ENCODE peak calls at places on chromosomes 6 and 20, in six cellular contexts. Y is astrocyte, C is left lung, T is IMR-90, I is uterus, J is hepatocyte. Z is an unnamed sample.

GRCh38 chr6:153814136-153814535 is 224.9 kb upstream of the OPRM1 start:
- DNase-seq in I (no peak), C (no peak), Y (no peak), T (no peak), J (no peak), Z (no peak)

GRCh38 chr20:9280654-9281053 is 211.8 kb downstream of the PLCB4 start:
- DNase-seq in Y (no peak), I (no peak), J (no peak), T (peak), C (no peak), Z (no peak)

GRCh38 chr6:1280666-1281300 is 31.1 kb upstream of the FOXQ1 start:
- DNase-seq in I (no peak), J (no peak), T (no peak), C (no peak), Y (no peak), Z (no peak)

GRCh38 chr6:136134275-136134674 is 115.8 kb downstream of the MTFR2 start:
- DNase-seq in I (no peak), J (no peak), Y (no peak), C (no peak), T (no peak), Z (no peak)

GRCh38 chr6:75386050-75386770 is 101.6 kb upstream of the TMEM30A start:
- DNase-seq in C (no peak), I (no peak), Y (peak), J (no peak), T (peak), Z (no peak)

GRCh38 chr6:123570813-123571684 is 65.7 kb downstream of the TRDN start:
- DNase-seq in Y (no peak), C (no peak), J (no peak), T (no peak), I (no peak), Z (no peak)

GRCh38 chr6:15616266-15616665 is 46.6 kb downstream of the DTNBP1 start:
- DNase-seq in J (no peak), I (no peak), Y (no peak), C (no peak), T (no peak), Z (no peak)

GRCh38 chr6:127391019-127391974 is 47.9 kb upstream of the ECHDC1 start:
- DNase-seq in J (no peak), C (no peak), Y (no peak), I (no peak), T (no peak), Z (no peak)

GRCh38 chr20:24629668-24630067 is 160.2 kb downstream of the SYNDIG1 start:
- DNase-seq in J (peak), Y (no peak), C (no peak), T (no peak), I (no peak), Z (no peak)

GRCh38 chr6:166010136-166010535 is 157.5 kb downstream of the TBXT start:
- DNase-seq in J (no peak), T (no peak), I (no peak), Y (no peak), C (no peak), Z (no peak)

GRCh38 chr6:4262506-4262905 is 127.1 kb upstream of the ECI2 start:
- DNase-seq in Y (no peak), J (no peak), C (no peak), I (no peak), T (no peak), Z (no peak)

GRCh38 chr6:160084198-160084776 is 37.3 kb upstream of the SLC22A1 start:
- DNase-seq in T (no peak), Y (no peak), C (no peak), I (no peak), J (no peak), Z (no peak)

GRCh38 chr20:47668313-47669156 is 116.7 kb downstream of the SULF2 start:
- DNase-seq in T (no peak), C (no peak), I (no peak), J (no peak), Y (no peak), Z (no peak)
- H3K27ac ChIP-seq in T (no peak), C (no peak), I (peak), J (no peak), Y (no peak), Z (no peak)

DNA sequence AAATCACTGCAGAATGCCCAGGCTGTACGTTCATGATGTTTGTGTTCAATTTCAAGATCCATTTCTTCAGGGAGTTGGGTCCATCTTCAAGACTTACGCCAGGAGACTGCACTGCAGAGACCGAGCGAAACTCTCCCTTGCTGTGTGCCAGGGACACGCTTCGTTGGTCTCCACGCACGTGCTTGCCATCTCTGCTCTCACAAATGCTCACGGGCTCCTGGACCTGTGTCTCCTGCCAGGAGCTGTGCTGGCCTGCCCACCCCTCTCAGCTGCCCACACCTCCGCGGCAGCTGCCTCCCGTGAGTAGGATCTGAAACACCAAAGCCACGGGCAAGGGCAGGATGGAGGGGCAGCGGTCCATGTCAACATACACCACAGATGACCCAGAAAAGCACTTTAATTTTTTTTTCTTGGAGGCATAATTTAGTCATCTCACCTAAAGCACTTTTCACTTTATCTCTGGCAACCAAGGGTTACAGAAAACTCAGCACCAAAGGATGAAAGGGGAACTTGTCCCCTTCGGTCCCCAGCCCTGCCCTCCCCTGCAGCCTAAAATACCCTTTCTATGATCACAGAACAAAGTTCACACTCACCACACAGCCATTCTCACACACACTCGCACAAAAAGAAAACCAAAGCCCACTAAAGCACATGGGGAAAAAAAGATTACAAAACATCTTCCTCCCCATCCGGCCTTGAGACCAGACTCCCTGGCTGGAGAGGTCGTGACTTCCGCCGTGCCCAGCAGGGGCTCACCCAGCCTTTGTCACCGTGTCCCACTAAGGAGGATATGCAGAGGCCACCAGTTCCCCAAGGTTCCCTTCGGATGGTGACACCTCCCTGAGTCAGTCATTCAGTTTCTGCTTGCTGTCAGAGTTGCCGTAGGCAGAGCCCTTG is 137.9 kb downstream of the AGPAT4 start:
- DNase-seq in Y (no peak), C (no peak), J (no peak), I (no peak), T (no peak), Z (no peak)
- TF ChIP-seq CTCF in Y (no peak), C (no peak), J (no peak), I (no peak), T (no peak), Z (no peak)

GRCh38 chr20:22063753-22064152 is 358.3 kb downstream of the PAX1 start:
- DNase-seq in I (no peak), T (no peak), J (no peak), Y (no peak), C (no peak), Z (no peak)
- H3K27ac ChIP-seq in I (no peak), T (no peak), J (no peak), Y (no peak), C (no peak), Z (no peak)

GRCh38 chr6:42073287-42073686 is 23.0 kb downstream of the TAF8 start:
- DNase-seq in T (no peak), J (no peak), Y (no peak), I (no peak), C (no peak), Z (no peak)

GRCh38 chr6:42068173-42068572 is 17.8 kb downstream of the TAF8 start:
- DNase-seq in T (no peak), C (no peak), Y (no peak), J (no peak), I (no peak), Z (no peak)

GRCh38 chr6:42071881-42072583 is 21.7 kb downstream of the TAF8 start:
- DNase-seq in J (no peak), Y (no peak), C (no peak), I (no peak), T (no peak), Z (no peak)

GRCh38 chr6:42066156-42066555 is 15.8 kb downstream of the TAF8 start:
- DNase-seq in I (no peak), T (no peak), J (no peak), C (no peak), Y (no peak), Z (no peak)

GRCh38 chr6:42068872-42069522 is 18.7 kb downstream of the TAF8 start:
- DNase-seq in J (no peak), Y (no peak), I (no peak), T (no peak), C (no peak), Z (no peak)
- TF ChIP-seq CTCF in J (no peak), Y (no peak), I (no peak), T (no peak), C (no peak), Z (no peak)

GRCh38 chr6:134074151-134074712 is 21.8 kb upstream of the SLC2A12 start:
- DNase-seq in I (no peak), C (no peak), J (no peak), Y (no peak), T (no peak), Z (no peak)
- H3K27ac ChIP-seq in I (no peak), C (no peak), J (no peak), Y (no peak), T (no peak), Z (no peak)

GRCh38 chr6:36548401-36548743 is 1.1 kb upstream of the STK38 start:
- DNase-seq in I (no peak), Y (no peak), T (no peak), J (no peak), C (no peak), Z (no peak)

GRCh38 chr6:36545767-36546663 is 1.3 kb downstream of the STK38 start:
- DNase-seq in C (no peak), I (no peak), T (peak), Y (no peak), J (peak), Z (no peak)

GRCh38 chr6:36546664-36546957 is 668 bp downstream of the STK38 start:
- DNase-seq in T (no peak), J (no peak), C (no peak), I (no peak), Y (no peak), Z (no peak)

GRCh38 chr6:36547646-36548400 is 544 bp upstream of the STK38 start:
- DNase-seq in I (no peak), C (no peak), J (no peak), T (no peak), Y (no peak), Z (no peak)

GRCh38 chr6:36546958-36547645 is at the start of gene STK38:
- DNase-seq in J (peak), Y (peak), C (peak), T (peak), I (peak), Z (peak)
- TF ChIP-seq CTCF in J (no peak), Y (no peak), C (no peak), T (no peak), I (peak), Z (no peak)

DNA sequence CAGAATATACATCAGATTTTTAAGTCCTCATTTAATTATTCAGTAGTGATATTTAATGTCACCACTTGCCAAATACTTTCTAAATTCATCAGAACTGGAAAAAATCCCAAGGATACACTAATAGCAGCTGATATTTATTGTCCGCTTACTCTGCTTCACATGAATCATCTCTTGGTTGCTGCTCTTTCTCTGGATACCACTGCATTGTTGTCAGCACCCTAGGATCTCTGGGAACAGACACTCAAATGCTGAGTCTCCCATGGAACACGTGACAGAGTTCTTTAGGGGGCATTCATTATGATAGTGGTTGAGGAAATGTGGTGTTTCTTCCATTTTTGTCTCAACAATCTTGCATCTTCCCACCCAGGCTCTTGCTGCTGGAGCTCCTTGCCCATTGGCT is 318.0 kb downstream of the RFPL4B start:
- DNase-seq in I (no peak), C (no peak), Y (peak), T (peak), J (no peak), Z (no peak)
- H3K27ac ChIP-seq in I (no peak), C (no peak), Y (no peak), T (no peak), J (no peak), Z (no peak)

DNA sequence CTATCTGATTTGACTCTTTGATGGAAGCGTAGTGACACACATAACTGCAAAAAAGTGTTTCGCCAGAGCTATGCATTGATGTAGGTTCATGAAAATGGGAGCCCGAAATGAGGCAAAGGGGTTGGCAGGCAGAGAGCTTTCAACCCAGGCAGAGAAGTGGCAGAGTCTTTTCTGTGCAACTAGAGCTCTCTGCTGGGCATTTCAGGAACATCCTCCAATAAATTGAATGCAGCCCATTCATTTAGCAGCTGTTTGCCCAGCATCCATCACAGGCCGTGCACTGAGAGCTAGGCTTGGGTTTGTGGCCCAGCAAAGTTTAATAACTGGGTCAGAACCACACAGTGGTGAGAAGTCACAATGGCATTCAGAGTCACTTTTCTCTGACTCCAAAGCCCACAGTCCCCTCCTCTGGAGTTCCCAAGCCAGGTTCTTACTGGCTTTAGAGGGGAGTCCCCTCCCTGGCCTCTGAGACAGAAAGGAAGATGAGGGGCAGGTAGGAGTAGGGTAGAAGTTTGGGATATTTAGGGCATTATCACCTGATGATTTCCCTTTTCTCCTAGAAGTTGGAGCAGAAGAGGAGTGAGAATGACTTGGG is 31.8 kb upstream of the ELMO2 start:
- DNase-seq in C (no peak), T (peak), Y (peak), J (peak), I (no peak), Z (no peak)
- TF ChIP-seq CTCF in C (no peak), T (peak), Y (peak), J (peak), I (no peak), Z (peak)

GRCh38 chr6:144007455-144007778 is 642 bp downstream of the PLAGL1 start:
- DNase-seq in Y (no peak), T (no peak), C (no peak), J (no peak), I (no peak), Z (no peak)
- H3K27ac ChIP-seq in Y (peak), T (peak), C (peak), J (peak), I (peak), Z (peak)

GRCh38 chr6:41604006-41604405 is 34.3 kb upstream of the MDFI start:
- DNase-seq in I (no peak), T (no peak), J (no peak), C (no peak), Y (no peak), Z (no peak)

GRCh38 chr6:41600499-41601247 is 37.6 kb upstream of the MDFI start:
- DNase-seq in T (no peak), Y (no peak), J (peak), C (no peak), I (no peak), Z (peak)

GRCh38 chr6:41601248-41601549 is 37.1 kb upstream of the MDFI start:
- DNase-seq in J (no peak), Y (no peak), C (no peak), T (no peak), I (no peak), Z (no peak)

GRCh38 chr6:41602422-41602743 is 35.9 kb upstream of the MDFI start:
- DNase-seq in J (no peak), C (no peak), Y (no peak), I (no peak), T (no peak), Z (no peak)

DNA sequence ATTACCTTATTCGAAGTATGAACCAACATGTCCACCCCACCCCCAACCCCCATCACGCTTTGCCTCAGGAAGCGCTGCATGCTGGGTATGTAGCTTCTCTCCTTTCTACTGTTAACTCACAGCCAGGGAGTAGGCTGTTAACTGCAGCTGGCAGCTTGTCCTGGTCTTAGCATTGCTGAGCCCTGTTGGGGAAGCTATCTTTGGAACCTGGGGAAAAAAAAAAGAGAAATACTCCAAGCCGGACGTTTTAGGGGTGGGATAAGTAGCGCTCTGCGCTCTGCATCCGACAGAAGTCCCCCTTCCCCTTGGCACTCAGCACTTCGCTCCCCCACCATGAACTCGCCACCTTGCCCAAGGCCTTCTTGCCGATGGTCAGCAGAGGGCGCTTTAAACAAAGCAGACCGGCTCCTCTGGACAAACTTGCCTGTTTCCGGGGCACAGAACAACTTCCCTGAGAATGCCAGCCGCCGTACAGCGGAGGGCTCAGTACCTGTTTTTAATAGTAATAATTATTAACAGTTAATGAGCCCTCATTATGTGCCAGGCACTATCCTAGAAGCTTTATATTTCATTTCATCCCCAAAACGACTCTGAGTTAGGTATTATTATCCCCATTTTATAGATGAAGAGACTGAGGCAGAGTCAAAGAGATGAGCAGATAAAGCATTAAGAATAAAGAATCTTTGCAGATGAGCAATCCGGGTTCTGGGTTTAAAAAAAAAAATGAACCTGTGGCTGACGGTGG is 35.2 kb upstream of the MDFI start:
- DNase-seq in I (peak), C (no peak), J (peak), Y (peak), T (peak), Z (peak)
- TF ChIP-seq CTCF in I (peak), C (peak), J (peak), Y (peak), T (peak), Z (peak)